ENCODE peak calls at places on chromosomes 7 and 10, in seven cellular contexts. One of them, this sample, is unnamed.

GRCh38 chr7:16223963-16224707 is 197.2 kb downstream of the CRPPA start:
- DNase-seq in fibroblast of mammary gland: no peak
- DNase-seq in esophagus squamous epithelium: no peak
- DNase-seq in upper lobe of left lung: no peak
- DNase-seq in PC-3: no peak
- DNase-seq in A549: no peak
- DNase-seq in fibroblast of villous mesenchyme: no peak
- DNase-seq in this sample: no peak

GRCh38 chr7:6398943-6399342 is 48.8 kb downstream of the DAGLB start:
- DNase-seq in fibroblast of mammary gland: no peak
- DNase-seq in esophagus squamous epithelium: no peak
- DNase-seq in upper lobe of left lung: peak
- DNase-seq in PC-3: no peak
- DNase-seq in A549: no peak
- DNase-seq in fibroblast of villous mesenchyme: no peak
- DNase-seq in this sample: no peak

GRCh38 chr7:138889982-138890381 is 91.2 kb downstream of the KIAA1549 start:
- DNase-seq in fibroblast of mammary gland: no peak
- DNase-seq in esophagus squamous epithelium: no peak
- DNase-seq in upper lobe of left lung: no peak
- DNase-seq in PC-3: no peak
- DNase-seq in A549: no peak
- DNase-seq in fibroblast of villous mesenchyme: no peak
- DNase-seq in this sample: no peak

GRCh38 chr7:97601941-97602457 is 129.9 kb upstream of the TAC1 start:
- DNase-seq in fibroblast of mammary gland: no peak
- DNase-seq in esophagus squamous epithelium: no peak
- DNase-seq in upper lobe of left lung: no peak
- DNase-seq in PC-3: no peak
- DNase-seq in A549: no peak
- DNase-seq in fibroblast of villous mesenchyme: no peak
- DNase-seq in this sample: no peak

GRCh38 chr10:90605506-90605905 is 252.3 kb downstream of the HTR7 start:
- DNase-seq in fibroblast of mammary gland: no peak
- DNase-seq in esophagus squamous epithelium: no peak
- DNase-seq in upper lobe of left lung: no peak
- DNase-seq in PC-3: no peak
- DNase-seq in A549: no peak
- DNase-seq in fibroblast of villous mesenchyme: no peak
- DNase-seq in this sample: no peak

GRCh38 chr7:29087840-29088169 is 58.5 kb downstream of the CPVL start:
- DNase-seq in fibroblast of mammary gland: no peak
- DNase-seq in esophagus squamous epithelium: no peak
- DNase-seq in upper lobe of left lung: no peak
- DNase-seq in PC-3: no peak
- DNase-seq in A549: no peak
- DNase-seq in fibroblast of villous mesenchyme: no peak
- DNase-seq in this sample: no peak

GRCh38 chr7:2301510-2301860 is 12.8 kb downstream of the SNX8 start:
- DNase-seq in fibroblast of mammary gland: no peak
- DNase-seq in esophagus squamous epithelium: no peak
- DNase-seq in upper lobe of left lung: no peak
- DNase-seq in PC-3: no peak
- DNase-seq in A549: no peak
- DNase-seq in fibroblast of villous mesenchyme: no peak
- DNase-seq in this sample: no peak

GRCh38 chr10:130686680-130687300 is 550.6 kb downstream of the GLRX3 start:
- DNase-seq in fibroblast of mammary gland: no peak
- DNase-seq in esophagus squamous epithelium: no peak
- DNase-seq in upper lobe of left lung: no peak
- DNase-seq in PC-3: peak
- DNase-seq in A549: no peak
- DNase-seq in fibroblast of villous mesenchyme: no peak
- DNase-seq in this sample: no peak

GRCh38 chr7:43568529-43568928 is 14.4 kb upstream of the STK17A start:
- DNase-seq in fibroblast of mammary gland: peak
- DNase-seq in esophagus squamous epithelium: no peak
- DNase-seq in upper lobe of left lung: no peak
- DNase-seq in PC-3: peak
- DNase-seq in A549: no peak
- DNase-seq in fibroblast of villous mesenchyme: no peak
- DNase-seq in this sample: no peak

GRCh38 chr10:31678139-31678536 is 250.5 kb downstream of the ARHGAP12 start:
- DNase-seq in fibroblast of mammary gland: no peak
- DNase-seq in esophagus squamous epithelium: no peak
- DNase-seq in upper lobe of left lung: no peak
- DNase-seq in PC-3: no peak
- DNase-seq in A549: no peak
- DNase-seq in fibroblast of villous mesenchyme: no peak
- DNase-seq in this sample: no peak

GRCh38 chr10:11901454-11902431 is 78.6 kb downstream of the PROSER2 start:
- DNase-seq in fibroblast of mammary gland: no peak
- DNase-seq in esophagus squamous epithelium: no peak
- DNase-seq in upper lobe of left lung: no peak
- DNase-seq in PC-3: no peak
- DNase-seq in A549: no peak
- DNase-seq in fibroblast of villous mesenchyme: peak
- DNase-seq in this sample: no peak

GRCh38 chr10:67506083-67506756 is 189.8 kb downstream of the CTNNA3 start:
- DNase-seq in fibroblast of mammary gland: no peak
- DNase-seq in esophagus squamous epithelium: no peak
- DNase-seq in upper lobe of left lung: no peak
- DNase-seq in PC-3: peak
- DNase-seq in A549: no peak
- DNase-seq in fibroblast of villous mesenchyme: no peak
- DNase-seq in this sample: no peak

GRCh38 chr10:12937527-12937926 is 64.0 kb downstream of the CCDC3 start:
- DNase-seq in fibroblast of mammary gland: peak
- DNase-seq in esophagus squamous epithelium: no peak
- DNase-seq in upper lobe of left lung: no peak
- DNase-seq in PC-3: peak
- DNase-seq in A549: no peak
- DNase-seq in fibroblast of villous mesenchyme: no peak
- DNase-seq in this sample: no peak

GRCh38 chr7:96920713-96921112 is 84.6 kb upstream of the DLX6 start:
- DNase-seq in fibroblast of mammary gland: no peak
- DNase-seq in esophagus squamous epithelium: no peak
- DNase-seq in upper lobe of left lung: no peak
- DNase-seq in PC-3: peak
- DNase-seq in A549: no peak
- DNase-seq in fibroblast of villous mesenchyme: no peak
- DNase-seq in this sample: no peak

GRCh38 chr7:126026421-126027088 is 1096.9 kb upstream of the POT1 start:
- DNase-seq in fibroblast of mammary gland: no peak
- DNase-seq in esophagus squamous epithelium: no peak
- DNase-seq in upper lobe of left lung: no peak
- DNase-seq in PC-3: peak
- DNase-seq in A549: no peak
- DNase-seq in fibroblast of villous mesenchyme: no peak
- DNase-seq in this sample: no peak

GRCh38 chr10:29555746-29556481 is 78.9 kb downstream of the SVIL start:
- DNase-seq in fibroblast of mammary gland: peak
- DNase-seq in esophagus squamous epithelium: no peak
- DNase-seq in upper lobe of left lung: no peak
- DNase-seq in PC-3: peak
- DNase-seq in A549: no peak
- DNase-seq in fibroblast of villous mesenchyme: peak
- DNase-seq in this sample: peak

GRCh38 chr10:122863216-122863615 is 16.2 kb downstream of the FAM24B start:
- DNase-seq in fibroblast of mammary gland: no peak
- DNase-seq in esophagus squamous epithelium: no peak
- DNase-seq in upper lobe of left lung: no peak
- DNase-seq in PC-3: no peak
- DNase-seq in A549: no peak
- DNase-seq in fibroblast of villous mesenchyme: no peak
- DNase-seq in this sample: no peak

GRCh38 chr7:136938476-136938875 is 70.0 kb downstream of the CHRM2 start:
- DNase-seq in fibroblast of mammary gland: no peak
- DNase-seq in esophagus squamous epithelium: no peak
- DNase-seq in upper lobe of left lung: no peak
- DNase-seq in PC-3: no peak
- DNase-seq in A549: no peak
- DNase-seq in fibroblast of villous mesenchyme: no peak
- DNase-seq in this sample: no peak

DNA sequence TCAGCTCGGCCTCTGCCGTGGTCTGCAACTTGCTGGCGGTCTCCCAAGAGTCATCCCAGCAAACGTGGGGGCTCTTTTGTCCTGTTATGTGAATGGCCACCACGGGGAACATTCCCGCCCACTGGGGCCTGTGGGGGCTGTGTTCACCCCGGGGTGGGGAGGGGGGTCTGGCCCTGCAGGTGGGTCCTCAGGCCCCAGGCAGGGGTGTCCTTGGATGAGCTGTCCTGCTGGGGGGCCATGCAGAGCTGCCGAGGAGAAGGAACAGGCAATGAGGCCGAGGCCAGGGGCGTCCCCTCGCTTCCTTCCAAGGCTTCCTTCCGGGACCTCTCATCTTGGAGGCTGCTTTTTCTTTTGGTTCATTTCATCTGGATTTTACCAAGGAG is 24.4 kb upstream of the PITRM1 start:
- DNase-seq in fibroblast of mammary gland: no peak
- DNase-seq in esophagus squamous epithelium: no peak
- DNase-seq in upper lobe of left lung: no peak
- DNase-seq in PC-3: no peak
- DNase-seq in A549: no peak
- DNase-seq in fibroblast of villous mesenchyme: no peak
- DNase-seq in this sample: no peak
- H3K4me3 ChIP-seq in fibroblast of mammary gland: no peak
- H3K4me3 ChIP-seq in esophagus squamous epithelium: no peak
- H3K4me3 ChIP-seq in upper lobe of left lung: peak
- H3K4me3 ChIP-seq in PC-3: no peak
- H3K4me3 ChIP-seq in A549: no peak
- H3K4me3 ChIP-seq in fibroblast of villous mesenchyme: peak
- H3K4me3 ChIP-seq in this sample: peak

GRCh38 chr10:123906884-123907652 is 15.5 kb upstream of the CPXM2 start:
- DNase-seq in fibroblast of mammary gland: no peak
- DNase-seq in esophagus squamous epithelium: no peak
- DNase-seq in upper lobe of left lung: no peak
- DNase-seq in PC-3: no peak
- DNase-seq in A549: no peak
- DNase-seq in fibroblast of villous mesenchyme: no peak
- DNase-seq in this sample: no peak

GRCh38 chr10:123909866-123910265 is 18.3 kb upstream of the CPXM2 start:
- DNase-seq in fibroblast of mammary gland: no peak
- DNase-seq in esophagus squamous epithelium: no peak
- DNase-seq in upper lobe of left lung: no peak
- DNase-seq in PC-3: no peak
- DNase-seq in A549: no peak
- DNase-seq in fibroblast of villous mesenchyme: no peak
- DNase-seq in this sample: no peak

GRCh38 chr10:123901621-123902020 is 10.0 kb upstream of the CPXM2 start:
- DNase-seq in fibroblast of mammary gland: no peak
- DNase-seq in esophagus squamous epithelium: no peak
- DNase-seq in upper lobe of left lung: no peak
- DNase-seq in PC-3: no peak
- DNase-seq in A549: no peak
- DNase-seq in fibroblast of villous mesenchyme: no peak
- DNase-seq in this sample: no peak

GRCh38 chr10:123908379-123908778 is 16.8 kb upstream of the CPXM2 start:
- DNase-seq in fibroblast of mammary gland: no peak
- DNase-seq in esophagus squamous epithelium: no peak
- DNase-seq in upper lobe of left lung: no peak
- DNase-seq in PC-3: no peak
- DNase-seq in A549: no peak
- DNase-seq in fibroblast of villous mesenchyme: no peak
- DNase-seq in this sample: no peak

DNA sequence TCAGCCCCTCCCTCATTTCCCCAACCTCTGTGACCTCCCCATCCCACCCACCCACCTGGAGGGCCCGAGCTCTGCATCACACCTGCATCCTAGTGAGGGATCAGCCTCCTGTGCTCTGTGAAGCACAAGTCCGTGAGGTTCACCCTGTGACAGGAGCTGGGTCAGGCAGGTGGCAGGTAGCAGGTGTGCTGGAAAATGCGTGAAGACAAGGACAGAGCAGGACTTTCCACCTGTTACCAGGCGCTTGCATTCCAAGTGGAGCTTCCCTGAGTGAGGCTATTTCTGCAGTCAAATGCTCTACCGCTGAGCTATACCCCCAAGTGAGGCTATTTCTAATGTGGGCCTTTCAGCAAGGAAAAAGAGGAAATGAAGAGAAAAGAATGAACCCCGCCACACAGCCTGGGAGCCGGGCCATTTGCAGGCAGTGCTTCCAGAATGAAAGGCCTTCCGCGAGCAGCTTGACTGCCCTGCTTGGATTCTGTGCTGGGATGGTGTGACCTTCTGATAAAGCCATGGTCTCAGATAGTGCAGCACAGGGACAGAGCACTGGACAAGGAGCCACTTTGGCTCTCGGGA is 13.3 kb upstream of the CPXM2 start:
- DNase-seq in fibroblast of mammary gland: no peak
- DNase-seq in esophagus squamous epithelium: no peak
- DNase-seq in upper lobe of left lung: no peak
- DNase-seq in PC-3: no peak
- DNase-seq in A549: no peak
- DNase-seq in fibroblast of villous mesenchyme: no peak
- DNase-seq in this sample: no peak
- TF ChIP-seq CTCF in fibroblast of mammary gland: no peak
- TF ChIP-seq CTCF in esophagus squamous epithelium: no peak
- TF ChIP-seq CTCF in upper lobe of left lung: no peak
- TF ChIP-seq CTCF in PC-3: no peak
- TF ChIP-seq CTCF in A549: no peak
- TF ChIP-seq CTCF in fibroblast of villous mesenchyme: no peak
- TF ChIP-seq CTCF in this sample: no peak

GRCh38 chr10:34766256-34766580 is 48.9 kb downstream of the PARD3 start:
- DNase-seq in fibroblast of mammary gland: no peak
- DNase-seq in esophagus squamous epithelium: no peak
- DNase-seq in upper lobe of left lung: no peak
- DNase-seq in PC-3: no peak
- DNase-seq in A549: no peak
- DNase-seq in fibroblast of villous mesenchyme: peak
- DNase-seq in this sample: no peak
- H3K4me3 ChIP-seq in fibroblast of mammary gland: no peak
- H3K4me3 ChIP-seq in esophagus squamous epithelium: no peak
- H3K4me3 ChIP-seq in upper lobe of left lung: no peak
- H3K4me3 ChIP-seq in PC-3: no peak
- H3K4me3 ChIP-seq in A549: no peak
- H3K4me3 ChIP-seq in fibroblast of villous mesenchyme: no peak
- H3K4me3 ChIP-seq in this sample: no peak

DNA sequence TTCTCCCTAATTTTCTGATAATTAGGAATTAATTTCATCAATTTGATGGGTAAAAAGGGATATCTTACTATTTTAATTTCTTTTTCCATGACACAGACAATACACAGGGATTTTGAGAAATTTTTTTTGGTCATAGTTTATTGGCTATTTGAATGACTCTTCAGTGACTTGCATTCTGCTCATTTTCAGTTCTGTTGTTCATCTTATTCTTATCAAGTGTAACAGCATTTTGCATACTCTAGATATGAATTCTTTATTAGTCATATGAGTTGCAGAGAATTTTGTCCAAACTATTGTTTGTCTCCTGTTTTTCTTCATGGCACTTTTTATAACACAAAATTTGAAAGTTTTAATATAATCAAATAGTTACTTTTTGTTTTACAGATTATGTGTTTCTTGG is 41.7 kb downstream of the MKLN1 start:
- DNase-seq in fibroblast of mammary gland: peak
- DNase-seq in esophagus squamous epithelium: no peak
- DNase-seq in upper lobe of left lung: no peak
- DNase-seq in PC-3: peak
- DNase-seq in A549: no peak
- DNase-seq in fibroblast of villous mesenchyme: no peak
- DNase-seq in this sample: no peak
- TF ChIP-seq CTCF in fibroblast of mammary gland: no peak
- TF ChIP-seq CTCF in esophagus squamous epithelium: no peak
- TF ChIP-seq CTCF in upper lobe of left lung: no peak
- TF ChIP-seq CTCF in PC-3: no peak
- TF ChIP-seq CTCF in A549: no peak
- TF ChIP-seq CTCF in fibroblast of villous mesenchyme: no peak
- TF ChIP-seq CTCF in this sample: no peak

GRCh38 chr10:48309711-48310226 is 3.3 kb downstream of the MAPK8 start:
- DNase-seq in fibroblast of mammary gland: peak
- DNase-seq in esophagus squamous epithelium: no peak
- DNase-seq in upper lobe of left lung: no peak
- DNase-seq in PC-3: peak
- DNase-seq in A549: peak
- DNase-seq in fibroblast of villous mesenchyme: peak
- DNase-seq in this sample: no peak
- H3K4me3 ChIP-seq in fibroblast of mammary gland: no peak
- H3K4me3 ChIP-seq in esophagus squamous epithelium: no peak
- H3K4me3 ChIP-seq in upper lobe of left lung: no peak
- H3K4me3 ChIP-seq in PC-3: no peak
- H3K4me3 ChIP-seq in A549: no peak
- H3K4me3 ChIP-seq in fibroblast of villous mesenchyme: no peak
- H3K4me3 ChIP-seq in this sample: no peak